ENCODE peak calls at places on chromosomes 1 and 21, in nine cellular contexts. V, T, F, G, W, H, B, P and X are unnamed samples. For H3K4me1 and H3K36me3, the result is how much of the 10 kb centered on the place peaks cover.

GRCh38 chr1:151934048-151934493 is 24.8 kb upstream of the THEM4 start:
- DNase-seq in V (peak), T (no peak), F (peak), G (peak), W (peak), H (peak), B (peak), P (peak), X (peak)

GRCh38 chr1:34781071-34781843 is at the start of gene GJB3:
- DNase-seq in V (no peak), T (no peak), F (peak), G (no peak), W (peak), H (no peak), B (no peak), P (peak), X (no peak)

GRCh38 chr1:1875932-1876331 is 15.0 kb downstream of the GNB1 start:
- DNase-seq in V (no peak), T (peak), F (no peak), G (no peak), W (no peak), H (no peak), B (no peak), P (peak), X (no peak)

GRCh38 chr1:31905681-31906080 is 32.5 kb downstream of the PTP4A2 start:
- DNase-seq in V (no peak), T (no peak), F (no peak), G (no peak), W (no peak), H (no peak), B (no peak), P (no peak), X (no peak)

GRCh38 chr1:80036690-80037432 is 1030.3 kb upstream of the ADGRL4 start:
- DNase-seq in V (no peak), T (no peak), F (peak), G (no peak), W (no peak), H (no peak), B (no peak), P (no peak), X (no peak)

GRCh38 chr1:180358649-180359048 is 128.6 kb downstream of the LHX4 start:
- DNase-seq in V (no peak), T (peak), F (peak), G (no peak), W (peak), H (no peak), B (no peak), P (no peak), X (no peak)

GRCh38 chr1:113966013-113966412 is 13.3 kb upstream of the OLFML3 start:
- DNase-seq in V (no peak), T (no peak), F (no peak), G (no peak), W (no peak), H (no peak), B (no peak), P (peak), X (no peak)

GRCh38 chr1:145991799-145992412 is 4.5 kb downstream of the TXNIP start:
- DNase-seq in V (peak), T (no peak), F (no peak), G (peak), W (no peak), H (peak), B (no peak), P (no peak), X (no peak)

GRCh38 chr1:57086141-57086540 is 120.3 kb upstream of the C8B start:
- DNase-seq in V (no peak), T (no peak), F (no peak), G (no peak), W (no peak), H (no peak), B (no peak), P (no peak), X (no peak)

GRCh38 chr1:156465747-156466365 is 34.7 kb downstream of the MEF2D start:
- DNase-seq in V (no peak), T (no peak), F (no peak), G (no peak), W (no peak), H (no peak), B (no peak), P (peak), X (no peak)

GRCh38 chr21:21196848-21197247 is 198.6 kb downstream of the NCAM2 start:
- DNase-seq in V (no peak), T (no peak), F (no peak), G (no peak), W (no peak), H (no peak), B (no peak), P (no peak), X (no peak)

GRCh38 chr1:23529146-23530088 is 1.6 kb downstream of the E2F2 start:
- DNase-seq in V (peak), T (peak), F (no peak), G (no peak), W (peak), H (no peak), B (no peak), P (no peak), X (no peak)

GRCh38 chr1:32031578-32032286 is 18.1 kb downstream of the KHDRBS1 start:
- DNase-seq in V (peak), T (no peak), F (no peak), G (no peak), W (no peak), H (no peak), B (no peak), P (peak), X (no peak)

GRCh38 chr1:62849031-62849430 is 65.1 kb downstream of the ATG4C start:
- DNase-seq in V (no peak), T (no peak), F (no peak), G (no peak), W (no peak), H (no peak), B (no peak), P (no peak), X (no peak)

GRCh38 chr1:184362876-184363275 is 24.0 kb upstream of the C1orf21 start:
- DNase-seq in V (no peak), T (no peak), F (no peak), G (no peak), W (no peak), H (no peak), B (no peak), P (peak), X (no peak)

GRCh38 chr1:227884370-227885134 is 63.2 kb downstream of the WNT9A start:
- DNase-seq in V (no peak), T (no peak), F (no peak), G (no peak), W (peak), H (peak), B (no peak), P (no peak), X (no peak)

GRCh38 chr1:167501513-167502191 is 16.7 kb downstream of the CD247 start:
- DNase-seq in V (no peak), T (no peak), F (no peak), G (no peak), W (no peak), H (no peak), B (no peak), P (no peak), X (no peak)

GRCh38 chr1:207964195-207964966 is 53.5 kb upstream of the CD34 start:
- DNase-seq in V (peak), T (no peak), F (no peak), G (no peak), W (no peak), H (no peak), B (no peak), P (peak), X (no peak)

GRCh38 chr1:84436907-84437667 is 38.8 kb downstream of the DNASE2B start:
- DNase-seq in V (no peak), T (peak), F (no peak), G (no peak), W (no peak), H (no peak), B (no peak), P (no peak), X (no peak)

GRCh38 chr1:79614762-79615161 is 608.2 kb upstream of the ADGRL4 start:
- DNase-seq in V (no peak), T (no peak), F (no peak), G (no peak), W (no peak), H (no peak), B (no peak), P (peak), X (no peak)

GRCh38 chr1:219495737-219496408 is 117.0 kb downstream of the ZC3H11B start:
- DNase-seq in V (no peak), T (no peak), F (no peak), G (no peak), W (no peak), H (no peak), B (no peak), P (no peak), X (no peak)

GRCh38 chr21:29078884-29079765 is 5.7 kb upstream of the CCT8 start:
- DNase-seq in V (peak), T (no peak), F (no peak), G (peak), W (peak), H (no peak), B (no peak), P (no peak), X (no peak)

GRCh38 chr1:92749024-92749634 is 35.8 kb downstream of the EVI5 start:
- DNase-seq in V (peak), T (peak), F (peak), G (peak), W (peak), H (peak), B (peak), P (peak), X (peak)

GRCh38 chr1:93810316-93810715 is 68.7 kb downstream of the DNTTIP2 start:
- DNase-seq in V (no peak), T (no peak), F (no peak), G (no peak), W (no peak), H (no peak), B (no peak), P (peak), X (no peak)

GRCh38 chr1:167617100-167617949 is 12.7 kb upstream of the RCSD1 start:
- DNase-seq in V (no peak), T (no peak), F (no peak), G (no peak), W (no peak), H (no peak), B (no peak), P (peak), X (no peak)

GRCh38 chr1:205703072-205703471 is 22.8 kb upstream of the SLC45A3 start:
- DNase-seq in V (no peak), T (no peak), F (no peak), G (no peak), W (no peak), H (no peak), B (no peak), P (no peak), X (no peak)

GRCh38 chr1:203996126-203996525 is 76.8 kb upstream of the SOX13 start:
- DNase-seq in V (peak), T (peak), F (peak), G (no peak), W (no peak), H (no peak), B (no peak), P (peak), X (no peak)

GRCh38 chr1:27438621-27439061 is 46.2 kb downstream of the GPR3 start:
- DNase-seq in V (no peak), T (no peak), F (no peak), G (no peak), W (no peak), H (no peak), B (no peak), P (peak), X (no peak)

GRCh38 chr1:28668956-28669719 is 554 bp downstream of the GMEB1 start:
- DNase-seq in V (peak), T (peak), F (peak), G (peak), W (peak), H (peak), B (peak), P (peak), X (peak)

GRCh38 chr1:183956559-183957188 is 80.9 kb downstream of the COLGALT2 start:
- DNase-seq in V (peak), T (no peak), F (no peak), G (peak), W (no peak), H (no peak), B (peak), P (peak), X (peak)

GRCh38 chr1:55362558-55362957 is 147.4 kb upstream of the USP24 start:
- DNase-seq in V (no peak), T (peak), F (no peak), G (no peak), W (no peak), H (no peak), B (no peak), P (peak), X (no peak)

GRCh38 chr1:47557086-47557866 is 119.4 kb downstream of the FOXD2 start:
- DNase-seq in V (no peak), T (no peak), F (no peak), G (no peak), W (no peak), H (no peak), B (no peak), P (no peak), X (no peak)

GRCh38 chr1:111503585-111504060 is at the start of the genes ADORA3 and TMIGD3:
- DNase-seq in V (no peak), T (no peak), F (no peak), G (no peak), W (no peak), H (no peak), B (no peak), P (no peak), X (no peak)
- H3K4me1 ChIP-seq in V (under half), T (under half), F (under half), G (half or more), W (under half), H (under half), B (half or more), P (under half), X (half or more)

DNA sequence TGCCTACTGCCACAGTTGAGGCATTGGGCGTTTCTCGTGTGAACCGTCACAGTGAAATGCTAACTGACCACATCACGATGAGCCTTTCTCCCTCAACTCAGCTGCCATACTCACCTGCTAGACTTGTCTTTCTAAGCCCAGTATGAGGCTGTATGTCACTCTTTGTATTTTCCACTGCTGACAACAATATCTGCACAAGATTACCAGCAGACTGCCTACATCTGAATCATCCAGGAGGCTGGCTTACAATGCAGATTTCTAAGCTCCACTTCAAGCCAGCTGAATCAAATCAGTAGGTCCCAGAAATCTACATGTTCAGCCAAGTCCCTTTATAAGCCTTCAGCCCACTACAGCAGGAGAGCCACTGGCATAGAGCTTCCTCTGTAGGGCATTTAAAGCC is 355.0 kb upstream of the DUSP10 start:
- DNase-seq in V (no peak), T (no peak), F (no peak), G (no peak), W (no peak), H (no peak), B (no peak), P (peak), X (no peak)
- H3K36me3 ChIP-seq in V (under half), T (under half), F (under half), G (under half), W (under half), H (under half), B (under half), P (under half), X (under half)

GRCh38 chr1:61450454-61451213 is 274.3 kb downstream of the TM2D1 start:
- DNase-seq in V (no peak), T (no peak), F (no peak), G (no peak), W (peak), H (no peak), B (no peak), P (no peak), X (no peak)

GRCh38 chr1:61455400-61455799 is 269.5 kb downstream of the TM2D1 start:
- DNase-seq in V (no peak), T (no peak), F (no peak), G (no peak), W (no peak), H (no peak), B (no peak), P (no peak), X (no peak)

GRCh38 chr1:61451214-61451968 is 273.6 kb downstream of the TM2D1 start:
- DNase-seq in V (no peak), T (no peak), F (no peak), G (no peak), W (no peak), H (no peak), B (no peak), P (no peak), X (no peak)

GRCh38 chr1:61453111-61453961 is 271.6 kb downstream of the TM2D1 start:
- DNase-seq in V (peak), T (peak), F (peak), G (peak), W (peak), H (peak), B (peak), P (peak), X (peak)

DNA sequence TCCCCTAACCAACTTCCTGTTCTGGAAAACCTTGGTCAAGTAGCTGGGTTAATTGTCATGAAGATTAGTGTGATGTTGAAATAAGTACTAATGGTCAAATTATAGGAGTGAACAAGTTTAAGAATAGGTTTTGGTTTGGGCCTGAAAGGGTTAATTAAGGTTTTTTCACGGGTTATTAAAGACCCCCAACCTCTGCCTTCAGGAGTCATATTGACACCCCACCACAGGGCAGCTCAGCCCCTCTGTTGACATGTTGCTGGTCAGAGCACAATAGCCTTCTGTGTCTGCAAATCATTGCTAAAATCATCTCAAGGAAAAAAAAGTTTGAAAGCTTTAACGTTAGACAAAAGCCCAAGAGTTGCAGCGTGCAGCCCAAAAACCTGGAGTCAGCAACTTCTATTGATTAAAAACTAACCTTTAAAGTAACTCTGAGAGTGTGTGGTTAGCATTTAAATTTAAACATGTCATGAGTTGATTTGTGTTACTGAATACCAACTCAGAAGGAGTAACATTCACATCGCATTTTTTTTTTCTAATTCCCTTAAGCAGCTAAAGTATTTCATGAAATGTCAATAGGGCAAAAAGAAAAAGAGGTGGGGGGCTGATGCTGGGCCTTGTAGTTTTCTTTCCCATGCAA is 272.5 kb downstream of the TM2D1 start:
- DNase-seq in V (no peak), T (no peak), F (no peak), G (no peak), W (no peak), H (no peak), B (no peak), P (peak), X (no peak)
- H3K4me1 ChIP-seq in V (under half), T (under half), F (under half), G (under half), W (under half), H (half or more), B (under half), P (under half), X (under half)

DNA sequence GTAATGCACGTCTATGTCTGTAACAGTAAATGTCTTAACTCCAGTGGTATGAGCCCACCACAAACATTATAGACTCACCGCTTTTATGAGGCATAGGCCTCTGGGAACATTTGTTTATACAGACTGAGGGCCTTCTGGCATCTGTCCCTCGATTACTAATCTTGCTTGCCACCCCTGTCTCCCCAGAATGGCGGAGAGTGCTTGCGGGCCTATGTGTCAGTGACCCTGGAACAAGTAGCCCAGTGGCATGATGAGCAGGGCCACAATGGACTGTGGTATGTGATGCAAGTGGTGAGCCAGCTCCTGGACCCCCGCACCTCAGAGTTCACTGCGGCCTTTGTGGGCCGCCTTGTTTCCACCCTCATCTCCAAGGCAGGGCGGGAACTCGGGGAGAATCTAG is 18.3 kb upstream of the SHISA4 start:
- DNase-seq in V (no peak), T (no peak), F (no peak), G (no peak), W (no peak), H (no peak), B (no peak), P (peak), X (no peak)
- H3K36me3 ChIP-seq in V (half or more), T (under half), F (half or more), G (half or more), W (under half), H (half or more), B (half or more), P (half or more), X (half or more)

GRCh38 chr1:234840843-234841242 is 230.9 kb upstream of the IRF2BP2 start:
- DNase-seq in V (no peak), T (no peak), F (no peak), G (no peak), W (no peak), H (no peak), B (no peak), P (peak), X (no peak)
- H3K4me1 ChIP-seq in V (under half), T (under half), F (under half), G (under half), W (under half), H (under half), B (under half), P (under half), X (under half)

GRCh38 chr1:226148121-226148648 is 38.4 kb downstream of the ACBD3 start:
- DNase-seq in V (no peak), T (no peak), F (no peak), G (no peak), W (no peak), H (no peak), B (no peak), P (no peak), X (no peak)
- H3K36me3 ChIP-seq in V (half or more), T (under half), F (half or more), G (half or more), W (under half), H (half or more), B (under half), P (half or more), X (under half)

GRCh38 chr1:110094931-110095654 is 17.1 kb upstream of the UBL4B start:
- DNase-seq in V (no peak), T (no peak), F (peak), G (no peak), W (no peak), H (no peak), B (no peak), P (no peak), X (no peak)

GRCh38 chr1:110097507-110098221 is 14.6 kb upstream of the UBL4B start:
- DNase-seq in V (no peak), T (peak), F (no peak), G (no peak), W (no peak), H (no peak), B (no peak), P (no peak), X (no peak)

GRCh38 chr1:110100335-110100734 is 11.9 kb upstream of the UBL4B start:
- DNase-seq in V (no peak), T (no peak), F (no peak), G (no peak), W (no peak), H (no peak), B (no peak), P (no peak), X (no peak)

GRCh38 chr1:110102081-110102480 is 10.2 kb upstream of the UBL4B start:
- DNase-seq in V (no peak), T (no peak), F (no peak), G (no peak), W (no peak), H (no peak), B (no peak), P (no peak), X (no peak)

DNA sequence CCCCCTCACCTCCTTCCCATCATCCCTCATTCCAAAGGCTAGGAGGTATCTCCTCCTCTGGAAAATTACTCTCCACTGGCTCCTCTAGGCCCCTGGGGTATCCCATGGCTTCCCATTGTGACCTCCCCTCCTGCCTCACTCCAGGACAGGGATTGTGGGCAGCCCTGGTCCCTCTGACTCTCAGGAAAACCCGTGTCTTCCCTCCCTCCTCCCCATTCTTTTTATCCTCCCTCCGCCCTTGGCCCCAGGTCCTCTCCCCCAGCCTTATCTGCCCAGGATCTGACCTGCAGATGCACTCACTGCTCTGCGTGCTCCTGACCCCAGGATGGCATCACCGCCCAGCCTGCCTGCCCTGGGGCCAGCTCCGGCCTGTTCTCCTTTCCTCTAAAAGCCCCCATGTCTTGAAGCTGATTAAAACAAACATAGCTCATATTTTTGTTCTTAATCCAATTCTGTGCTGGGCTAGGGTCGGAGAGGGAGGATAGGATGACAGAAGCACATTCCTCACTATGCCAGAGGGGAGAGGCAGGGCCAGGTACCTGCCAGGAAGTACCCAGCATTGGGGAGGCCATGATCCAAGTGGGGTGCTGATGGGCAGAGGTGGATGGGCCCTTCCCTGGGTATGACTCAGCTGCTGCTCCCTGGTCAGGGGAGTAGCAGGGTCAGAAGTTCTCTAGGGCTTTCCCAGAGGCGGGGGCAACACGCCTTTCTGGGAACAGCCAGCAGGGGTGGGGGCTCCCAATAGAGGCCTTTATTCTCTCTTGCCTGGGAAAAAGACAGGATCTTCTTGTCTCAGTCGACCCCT is 13.8 kb upstream of the UBL4B start:
- DNase-seq in V (no peak), T (no peak), F (no peak), G (no peak), W (no peak), H (no peak), B (no peak), P (no peak), X (no peak)
- H3K4me1 ChIP-seq in V (under half), T (under half), F (under half), G (under half), W (under half), H (under half), B (under half), P (under half), X (under half)